ENCODE peak calls at places on chromosome 12, in four cellular contexts. R, G, O and D are unnamed samples.

GRCh38 chr12:89875225-89875624 is 166.6 kb upstream of the ATP2B1 start:
- DNase-seq in O (no peak), G (no peak), R (no peak), D (no peak)

GRCh38 chr12:43098766-43099550 is 453.0 kb downstream of the ADAMTS20 start:
- DNase-seq in R (no peak), O (no peak), G (no peak), D (no peak)

GRCh38 chr12:102167821-102168605 is 29.6 kb downstream of the PMCH start:
- DNase-seq in O (no peak), G (no peak), R (peak; percentile 7), D (no peak)

GRCh38 chr12:103955811-103956514 is 9.7 kb upstream of the TDG start:
- DNase-seq in O (no peak), G (no peak), R (no peak), D (no peak)

GRCh38 chr12:116901612-116902011 is 9.1 kb upstream of the FBXW8 start:
- DNase-seq in O (no peak), R (no peak), G (no peak), D (no peak)

GRCh38 chr12:20950248-20950647 is 139.7 kb downstream of the SLCO1B3 start:
- DNase-seq in R (peak; percentile 4), G (peak; percentile 6), O (peak; percentile 6), D (peak; percentile 55)

GRCh38 chr12:95784886-95785285 is 5.7 kb downstream of the NTN4 start:
- DNase-seq in O (no peak), G (no peak), R (no peak), D (no peak)

GRCh38 chr12:114916124-114916523 is 232.1 kb upstream of the TBX3 start:
- DNase-seq in G (no peak), R (no peak), O (no peak), D (no peak)

GRCh38 chr12:93039062-93039461 is 110.0 kb upstream of the EEA1 start:
- DNase-seq in G (no peak), R (no peak), O (no peak), D (no peak)

GRCh38 chr12:47737936-47738335 is 12.6 kb upstream of the ENDOU start:
- DNase-seq in R (no peak), O (peak; percentile 39), G (no peak), D (no peak)

GRCh38 chr12:55330446-55330845 is at the start of gene OR6C3:
- DNase-seq in O (no peak), R (no peak), G (no peak), D (no peak)

GRCh38 chr12:52741378-52742195 is 35.6 kb downstream of the KRT76 start:
- DNase-seq in G (peak; percentile 24), O (peak; percentile 42), R (no peak), D (peak; percentile 89)

GRCh38 chr12:123900898-123901376 is 71.7 kb downstream of the CCDC92 start:
- DNase-seq in R (no peak), O (no peak), G (no peak), D (peak; percentile 78)

GRCh38 chr12:104137175-104137901 is 672 bp downstream of the NFYB start:
- DNase-seq in G (peak; percentile 47), O (peak; percentile 64), R (peak; percentile 7), D (peak; percentile 70)

GRCh38 chr12:275784-276183 is 13.1 kb upstream of the SLC6A13 start:
- DNase-seq in O (no peak), R (no peak), G (no peak), D (no peak)

GRCh38 chr12:40469736-40470135 is 222.5 kb upstream of the CNTN1 start:
- DNase-seq in R (no peak), G (no peak), O (no peak), D (no peak)

GRCh38 chr12:43776498-43776897 is 17.7 kb downstream of the IRAK4 start:
- DNase-seq in O (no peak), G (peak; percentile 44), R (no peak), D (peak; percentile 71)

GRCh38 chr12:113439606-113440030 is 17.4 kb downstream of the SDSL start:
- DNase-seq in O (peak; percentile 77), R (no peak), G (peak; percentile 40), D (peak; percentile 95)

GRCh38 chr12:92105676-92106075 is 40.0 kb downstream of the BTG1 start:
- DNase-seq in R (no peak), O (no peak), G (no peak), D (no peak)

GRCh38 chr12:48109424-48109823 is 3.5 kb upstream of the SENP1 start:
- DNase-seq in O (no peak), R (no peak), G (no peak), D (no peak)

GRCh38 chr12:82896979-82897378 is 210.3 kb downstream of the TMTC2 start:
- DNase-seq in R (no peak), G (no peak), O (no peak), D (no peak)

GRCh38 chr12:16359512-16360491 is 12.4 kb downstream of the MGST1 start:
- DNase-seq in G (peak; percentile 56), R (no peak), O (peak; percentile 53), D (peak; percentile 90)

GRCh38 chr12:127070512-127071157 is 1196.3 kb upstream of the TMEM132C start:
- DNase-seq in G (no peak), R (no peak), O (no peak), D (no peak)

GRCh38 chr12:98401427-98401826 is 114.0 kb upstream of the TMPO start:
- DNase-seq in O (no peak), G (no peak), R (peak; percentile 55), D (no peak)

GRCh38 chr12:12716151-12716844 is 870 bp upstream of the CDKN1B start:
- DNase-seq in G (peak; percentile 63), O (no peak), R (no peak), D (peak; percentile 34)

GRCh38 chr12:68877583-68877982 is 55.4 kb downstream of the CPM start:
- DNase-seq in G (no peak), R (no peak), O (no peak), D (no peak)

GRCh38 chr12:68873316-68873715 is 59.7 kb downstream of the CPM start:
- DNase-seq in R (no peak), G (no peak), O (no peak), D (no peak)

GRCh38 chr12:68878846-68879245 is 54.1 kb downstream of the CPM start:
- DNase-seq in R (no peak), O (no peak), G (no peak), D (no peak)

GRCh38 chr12:68878283-68878682 is 54.7 kb downstream of the CPM start:
- DNase-seq in G (no peak), O (no peak), R (no peak), D (no peak)

GRCh38 chr12:68876471-68876870 is 56.5 kb downstream of the CPM start:
- DNase-seq in O (no peak), R (no peak), G (no peak), D (no peak)
- TF ChIP-seq CREB1 in O (no peak), R (no peak), G (no peak), D (no peak)

GRCh38 chr12:120979862-120980696 is 1.7 kb downstream of the HNF1A start:
- DNase-seq in G (peak; percentile 86), O (no peak), R (no peak), D (peak; percentile 67)
- TF ChIP-seq REST in G (peak; percentile 61), O (peak; percentile 50), R (peak; percentile 47), D (peak; percentile 77)

DNA sequence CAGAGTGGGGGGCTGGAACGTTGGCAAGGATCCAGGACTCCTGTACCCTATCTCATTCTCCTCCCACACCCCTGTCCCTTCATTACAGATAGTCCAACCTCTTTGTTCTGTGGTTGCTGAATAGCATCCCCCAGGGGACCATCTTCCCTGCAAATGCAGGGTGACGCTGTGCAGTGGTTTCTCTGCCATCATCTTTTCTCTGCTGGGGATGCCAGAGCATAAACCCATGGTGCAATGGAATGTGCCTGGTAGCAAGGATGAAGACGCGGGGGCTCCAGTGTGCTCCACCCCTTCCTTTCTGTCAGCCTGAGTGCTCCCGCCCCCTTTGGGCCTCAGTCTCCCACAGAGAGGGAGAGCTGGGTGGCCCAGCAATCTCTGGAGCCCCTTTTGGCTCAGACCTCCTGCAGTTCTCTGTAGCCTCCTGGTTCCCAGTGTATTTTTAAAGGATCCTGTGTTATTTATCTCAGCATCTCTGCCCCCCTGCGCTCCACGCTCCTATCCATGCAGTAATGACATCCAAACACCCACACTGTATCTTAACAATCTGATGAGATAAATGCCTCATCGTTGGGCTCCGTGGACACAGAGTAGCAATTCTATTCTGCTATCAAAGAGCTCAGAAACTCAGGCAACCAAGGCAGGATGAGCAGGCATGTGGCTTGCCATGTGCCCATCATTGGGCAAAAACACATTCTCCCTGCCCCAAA is 212.8 kb downstream of the CACNA1C start:
- DNase-seq in R (no peak), G (no peak), O (no peak), D (no peak)
- TF ChIP-seq CREB1 in R (no peak), G (no peak), O (no peak), D (no peak)

GRCh38 chr12:64670039-64670438 is 59.7 kb downstream of the RASSF3 start:
- DNase-seq in G (no peak), R (no peak), O (no peak), D (no peak)
- TF ChIP-seq REST in G (no peak), R (no peak), O (no peak), D (no peak)

GRCh38 chr12:122062832-122063690 is 15.5 kb upstream of the MLXIP start:
- DNase-seq in R (no peak), O (peak; percentile 62), G (peak; percentile 71), D (no peak)
- TF ChIP-seq CREB1 in R (no peak), O (no peak), G (peak; percentile 72), D (no peak)

DNA sequence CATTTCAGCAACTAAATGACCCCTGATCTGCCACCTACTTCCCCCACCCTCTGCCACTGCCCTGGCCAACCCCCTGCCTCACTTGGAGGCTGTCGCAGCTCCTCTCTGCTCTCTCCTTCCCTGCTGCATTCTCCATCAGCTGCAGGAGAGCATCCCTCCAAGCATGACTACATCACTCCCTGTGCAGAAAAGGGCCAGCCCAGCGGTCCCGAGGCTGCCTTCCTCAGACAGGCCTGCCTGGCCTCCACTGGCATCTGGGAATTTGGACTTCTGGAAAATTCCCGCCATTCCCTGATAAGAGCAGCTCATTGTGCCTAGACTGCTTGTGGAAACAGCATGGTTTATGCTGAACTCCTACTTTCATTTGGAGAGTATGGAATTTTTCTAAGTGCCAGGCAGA is 12.7 kb downstream of the HVCN1 start:
- DNase-seq in O (no peak), G (no peak), R (no peak), D (no peak)
- TF ChIP-seq REST in O (no peak), G (no peak), R (no peak), D (no peak)

DNA sequence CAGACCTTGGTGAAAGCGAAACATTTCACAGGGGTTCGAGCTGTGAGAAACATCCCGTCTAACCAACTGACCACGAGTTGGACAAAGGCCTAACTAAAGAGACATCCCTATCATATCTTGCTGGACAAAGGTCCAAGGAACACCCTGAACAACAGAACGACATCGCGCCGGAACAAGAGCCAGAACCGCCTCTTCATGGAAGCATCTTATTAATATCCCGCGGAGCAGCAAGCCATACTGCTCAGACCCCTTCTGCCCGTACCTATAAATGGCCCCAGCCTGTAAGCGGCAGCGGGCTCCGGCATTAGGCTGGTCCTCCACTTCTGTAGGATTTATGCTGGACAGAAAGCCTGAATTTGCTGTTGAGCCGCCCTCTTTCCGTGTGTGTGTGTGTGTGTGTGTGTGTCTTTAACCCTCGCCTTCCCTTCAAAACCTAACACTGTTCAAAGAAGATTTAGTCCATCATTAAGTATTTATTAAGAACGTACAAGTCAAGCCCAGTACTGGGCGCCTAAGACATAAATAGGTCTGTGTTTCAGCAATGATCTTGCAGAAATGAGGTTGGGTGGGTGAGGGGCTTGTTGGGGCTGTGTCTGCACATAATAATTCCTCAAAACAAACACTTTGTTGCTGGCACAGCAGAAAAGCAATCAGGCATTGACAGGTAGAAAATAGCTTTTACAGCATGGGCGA is 1.9 kb downstream of the SLC6A15 start:
- DNase-seq in R (no peak), O (no peak), G (no peak), D (peak; percentile 23)
- TF ChIP-seq CREB1 in R (no peak), O (no peak), G (no peak), D (no peak)